ENCODE peak calls at places on chromosomes 16 and 17, in five cellular contexts. One of them, this sample, is unnamed.

GRCh38 chr17:17993852-17994251 is 21.2 kb downstream of the DRC3 start:
- DNase-seq in RWPE1: no peak
- DNase-seq in fibroblast of the conjunctiva: no peak
- DNase-seq in NCI-H1417: no peak
- DNase-seq in NCI-H446: no peak
- DNase-seq in this sample: no peak

GRCh38 chr16:66695935-66696668 is 441 bp downstream of the CMTM4 start:
- DNase-seq in NCI-H1417: peak
- DNase-seq in fibroblast of the conjunctiva: no peak
- DNase-seq in RWPE1: peak
- DNase-seq in NCI-H446: no peak
- DNase-seq in this sample: no peak

GRCh38 chr16:80303691-80304090 is 237.1 kb upstream of the DYNLRB2 start:
- DNase-seq in NCI-H446: no peak
- DNase-seq in fibroblast of the conjunctiva: no peak
- DNase-seq in RWPE1: no peak
- DNase-seq in NCI-H1417: no peak
- DNase-seq in this sample: no peak

GRCh38 chr16:68040506-68041288 is 17.6 kb downstream of the DUS2 start:
- DNase-seq in NCI-H446: peak
- DNase-seq in fibroblast of the conjunctiva: peak
- DNase-seq in RWPE1: peak
- DNase-seq in NCI-H1417: peak
- DNase-seq in this sample: peak

GRCh38 chr17:19755821-19756510 is 7.9 kb upstream of the ALDH3A1 start:
- DNase-seq in RWPE1: no peak
- DNase-seq in NCI-H446: no peak
- DNase-seq in fibroblast of the conjunctiva: no peak
- DNase-seq in NCI-H1417: no peak
- DNase-seq in this sample: no peak

GRCh38 chr16:31130899-31131298 is 4.6 kb downstream of the PRSS8 start:
- DNase-seq in NCI-H1417: no peak
- DNase-seq in RWPE1: peak
- DNase-seq in fibroblast of the conjunctiva: no peak
- DNase-seq in NCI-H446: no peak
- DNase-seq in this sample: no peak

GRCh38 chr17:80558046-80558445 is 13.4 kb downstream of the RPTOR start:
- DNase-seq in fibroblast of the conjunctiva: no peak
- DNase-seq in RWPE1: no peak
- DNase-seq in NCI-H446: no peak
- DNase-seq in NCI-H1417: no peak
- DNase-seq in this sample: no peak

GRCh38 chr16:72894291-72895151 is 153.4 kb downstream of the ZFHX3 start:
- DNase-seq in NCI-H1417: no peak
- DNase-seq in RWPE1: no peak
- DNase-seq in fibroblast of the conjunctiva: no peak
- DNase-seq in NCI-H446: no peak
- DNase-seq in this sample: no peak

GRCh38 chr16:20610192-20610891 is 34.2 kb upstream of the ACSM2B start:
- DNase-seq in fibroblast of the conjunctiva: no peak
- DNase-seq in NCI-H1417: peak
- DNase-seq in NCI-H446: no peak
- DNase-seq in RWPE1: no peak
- DNase-seq in this sample: no peak

GRCh38 chr17:37392024-37392590 is 14.5 kb downstream of the ACACA start:
- DNase-seq in NCI-H446: no peak
- DNase-seq in fibroblast of the conjunctiva: peak
- DNase-seq in RWPE1: peak
- DNase-seq in NCI-H1417: no peak
- DNase-seq in this sample: no peak

GRCh38 chr16:30724641-30725464 is 23.4 kb upstream of the PHKG2 start:
- DNase-seq in RWPE1: no peak
- DNase-seq in NCI-H446: no peak
- DNase-seq in fibroblast of the conjunctiva: no peak
- DNase-seq in NCI-H1417: no peak
- DNase-seq in this sample: no peak

GRCh38 chr16:49351119-49351518 is 22.5 kb upstream of the C16orf78 start:
- DNase-seq in RWPE1: no peak
- DNase-seq in NCI-H446: no peak
- DNase-seq in NCI-H1417: no peak
- DNase-seq in fibroblast of the conjunctiva: no peak
- DNase-seq in this sample: no peak

GRCh38 chr16:49488740-49489525 is 115.3 kb downstream of the C16orf78 start:
- DNase-seq in fibroblast of the conjunctiva: no peak
- DNase-seq in NCI-H446: no peak
- DNase-seq in NCI-H1417: no peak
- DNase-seq in RWPE1: no peak
- DNase-seq in this sample: no peak

GRCh38 chr17:14201087-14201486 is 35.6 kb downstream of the CDRT15 start:
- DNase-seq in NCI-H446: no peak
- DNase-seq in NCI-H1417: no peak
- DNase-seq in fibroblast of the conjunctiva: no peak
- DNase-seq in RWPE1: no peak
- DNase-seq in this sample: no peak

GRCh38 chr17:76740329-76741118 is 2.6 kb downstream of the MFSD11 start:
- DNase-seq in NCI-H446: peak
- DNase-seq in fibroblast of the conjunctiva: no peak
- DNase-seq in RWPE1: no peak
- DNase-seq in NCI-H1417: no peak
- DNase-seq in this sample: no peak

GRCh38 chr16:79758615-79759346 is 158.2 kb upstream of the MAF start:
- DNase-seq in fibroblast of the conjunctiva: no peak
- DNase-seq in NCI-H446: no peak
- DNase-seq in RWPE1: peak
- DNase-seq in NCI-H1417: no peak
- DNase-seq in this sample: no peak

GRCh38 chr16:75754126-75754525 is 27.8 kb upstream of the CPHXL start:
- DNase-seq in RWPE1: peak
- DNase-seq in fibroblast of the conjunctiva: no peak
- DNase-seq in NCI-H446: no peak
- DNase-seq in NCI-H1417: no peak
- DNase-seq in this sample: no peak

GRCh38 chr17:57518587-57519118 is 226.4 kb downstream of the CCDC182 start:
- DNase-seq in fibroblast of the conjunctiva: no peak
- DNase-seq in NCI-H446: peak
- DNase-seq in RWPE1: no peak
- DNase-seq in NCI-H1417: peak
- DNase-seq in this sample: no peak

GRCh38 chr17:50828508-50829170 is 6.7 kb upstream of the WFIKKN2 start:
- DNase-seq in fibroblast of the conjunctiva: no peak
- DNase-seq in RWPE1: no peak
- DNase-seq in NCI-H446: no peak
- DNase-seq in NCI-H1417: no peak
- DNase-seq in this sample: no peak

GRCh38 chr16:30715777-30716445 is 16.9 kb downstream of the SRCAP start:
- DNase-seq in fibroblast of the conjunctiva: no peak
- DNase-seq in NCI-H1417: no peak
- DNase-seq in RWPE1: no peak
- DNase-seq in NCI-H446: no peak
- DNase-seq in this sample: no peak

GRCh38 chr17:48335858-48336500 is 94.0 kb downstream of the SKAP1 start:
- DNase-seq in RWPE1: peak
- DNase-seq in NCI-H1417: peak
- DNase-seq in fibroblast of the conjunctiva: peak
- DNase-seq in NCI-H446: peak
- DNase-seq in this sample: peak

GRCh38 chr16:4085405-4085970 is 30.8 kb downstream of the ADCY9 start:
- DNase-seq in RWPE1: peak
- DNase-seq in NCI-H446: no peak
- DNase-seq in NCI-H1417: no peak
- DNase-seq in fibroblast of the conjunctiva: no peak
- DNase-seq in this sample: peak

GRCh38 chr16:74608944-74609343 is 2.0 kb upstream of the GLG1 start:
- DNase-seq in RWPE1: no peak
- DNase-seq in NCI-H446: no peak
- DNase-seq in NCI-H1417: no peak
- DNase-seq in fibroblast of the conjunctiva: no peak
- DNase-seq in this sample: no peak

GRCh38 chr16:3999890-4000325 is 116.3 kb downstream of the ADCY9 start:
- DNase-seq in NCI-H1417: no peak
- DNase-seq in RWPE1: no peak
- DNase-seq in NCI-H446: no peak
- DNase-seq in fibroblast of the conjunctiva: no peak
- DNase-seq in this sample: no peak

GRCh38 chr17:74176546-74177001 is 26.9 kb upstream of the RPL38 start:
- DNase-seq in NCI-H446: peak
- DNase-seq in fibroblast of the conjunctiva: peak
- DNase-seq in RWPE1: peak
- DNase-seq in NCI-H1417: peak
- DNase-seq in this sample: peak

GRCh38 chr17:44004077-44004760 is at the start of gene NAGS:
- DNase-seq in NCI-H1417: no peak
- DNase-seq in NCI-H446: no peak
- DNase-seq in RWPE1: peak
- DNase-seq in fibroblast of the conjunctiva: no peak
- DNase-seq in this sample: no peak

GRCh38 chr16:75420987-75421819 is 12.1 kb downstream of the CFDP1 start:
- DNase-seq in NCI-H1417: no peak
- DNase-seq in RWPE1: no peak
- DNase-seq in NCI-H446: no peak
- DNase-seq in fibroblast of the conjunctiva: peak
- DNase-seq in this sample: no peak

GRCh38 chr16:30748634-30749445 is 615 bp downstream of the PHKG2 start:
- DNase-seq in RWPE1: no peak
- DNase-seq in fibroblast of the conjunctiva: no peak
- DNase-seq in NCI-H1417: no peak
- DNase-seq in NCI-H446: no peak
- DNase-seq in this sample: no peak

GRCh38 chr17:16449121-16449570 is 33.8 kb downstream of the TRPV2 start:
- DNase-seq in fibroblast of the conjunctiva: no peak
- DNase-seq in RWPE1: no peak
- DNase-seq in NCI-H446: no peak
- DNase-seq in NCI-H1417: no peak
- DNase-seq in this sample: no peak

GRCh38 chr17:21357696-21358095 is 18.5 kb upstream of the KCNJ12 start:
- DNase-seq in RWPE1: no peak
- DNase-seq in NCI-H1417: no peak
- DNase-seq in NCI-H446: no peak
- DNase-seq in fibroblast of the conjunctiva: no peak
- DNase-seq in this sample: no peak

GRCh38 chr17:49951362-49952080 is 17.5 kb upstream of the DLX4 start:
- DNase-seq in NCI-H446: no peak
- DNase-seq in NCI-H1417: no peak
- DNase-seq in fibroblast of the conjunctiva: no peak
- DNase-seq in RWPE1: no peak
- DNase-seq in this sample: no peak

GRCh38 chr17:75875182-75875939 is 3.0 kb downstream of the TRIM47 start:
- DNase-seq in NCI-H446: peak
- DNase-seq in fibroblast of the conjunctiva: no peak
- DNase-seq in RWPE1: no peak
- DNase-seq in NCI-H1417: no peak
- DNase-seq in this sample: no peak